ENCODE peak calls at places on chromosomes 3 and 15, in eight cellular contexts. Q, N, A, O, R, J, V and M are unnamed samples.
A peak's percentile ranks its signal among the peaks of the same experiment; 100 is the strongest.

GRCh38 chr15:51403072-51403878 is 61.8 kb downstream of the GLDN start:
- DNase-seq in V (peak; percentile 52), O (peak; percentile 19), N (no peak), J (no peak), R (no peak), Q (no peak), A (no peak), M (peak; percentile 70)

GRCh38 chr3:9808345-9809037 is 1.6 kb upstream of the TTLL3 start:
- DNase-seq in O (no peak), V (peak; percentile 64), J (no peak), N (no peak), A (peak; percentile 69), Q (no peak), R (peak; percentile 24), M (peak; percentile 63)

GRCh38 chr3:99218468-99218867 is 317.0 kb upstream of the DCBLD2 start:
- DNase-seq in J (no peak), Q (no peak), R (no peak), O (no peak), V (no peak), N (no peak), A (no peak), M (no peak)

GRCh38 chr3:139284221-139284620 is 59.6 kb upstream of the MRPS22 start:
- DNase-seq in O (no peak), J (no peak), A (no peak), R (no peak), N (no peak), V (no peak), Q (no peak), M (peak; percentile 93)

GRCh38 chr3:119817964-119818363 is 36.1 kb downstream of the NR1I2 start:
- DNase-seq in N (no peak), J (no peak), V (no peak), R (no peak), A (no peak), Q (no peak), O (no peak), M (no peak)

GRCh38 chr15:41483115-41483514 is 10.6 kb upstream of the ITPKA start:
- DNase-seq in O (no peak), Q (no peak), J (no peak), A (no peak), R (no peak), V (no peak), N (no peak), M (no peak)

GRCh38 chr3:43852066-43852465 is 161.3 kb downstream of the ABHD5 start:
- DNase-seq in O (peak; percentile 50), J (no peak), A (no peak), V (no peak), N (no peak), R (no peak), Q (no peak), M (peak; percentile 64)

GRCh38 chr3:88058322-88058592 is 548 bp downstream of the CGGBP1 start:
- DNase-seq in A (no peak), Q (no peak), V (peak; percentile 13), R (no peak), J (no peak), O (no peak), N (no peak), M (no peak)

GRCh38 chr3:121431717-121432517 is 113.9 kb downstream of the POLQ start:
- DNase-seq in O (peak; percentile 29), R (no peak), J (no peak), N (peak; percentile 16), Q (no peak), V (no peak), A (no peak), M (peak; percentile 34)

GRCh38 chr3:38563070-38563901 is 67.1 kb downstream of the EXOG start:
- DNase-seq in A (no peak), N (peak; percentile 6), R (peak; percentile 59), J (no peak), O (no peak), Q (no peak), V (no peak), M (no peak)

GRCh38 chr3:50502584-50503423 is 630 bp downstream of the CACNA2D2 start:
- DNase-seq in N (no peak), Q (no peak), R (no peak), O (no peak), V (no peak), A (no peak), J (no peak), M (no peak)
- TF ChIP-seq CTCF in N (no peak), Q (no peak), R (no peak), O (no peak), V (no peak), A (no peak), J (no peak), M (no peak)

DNA sequence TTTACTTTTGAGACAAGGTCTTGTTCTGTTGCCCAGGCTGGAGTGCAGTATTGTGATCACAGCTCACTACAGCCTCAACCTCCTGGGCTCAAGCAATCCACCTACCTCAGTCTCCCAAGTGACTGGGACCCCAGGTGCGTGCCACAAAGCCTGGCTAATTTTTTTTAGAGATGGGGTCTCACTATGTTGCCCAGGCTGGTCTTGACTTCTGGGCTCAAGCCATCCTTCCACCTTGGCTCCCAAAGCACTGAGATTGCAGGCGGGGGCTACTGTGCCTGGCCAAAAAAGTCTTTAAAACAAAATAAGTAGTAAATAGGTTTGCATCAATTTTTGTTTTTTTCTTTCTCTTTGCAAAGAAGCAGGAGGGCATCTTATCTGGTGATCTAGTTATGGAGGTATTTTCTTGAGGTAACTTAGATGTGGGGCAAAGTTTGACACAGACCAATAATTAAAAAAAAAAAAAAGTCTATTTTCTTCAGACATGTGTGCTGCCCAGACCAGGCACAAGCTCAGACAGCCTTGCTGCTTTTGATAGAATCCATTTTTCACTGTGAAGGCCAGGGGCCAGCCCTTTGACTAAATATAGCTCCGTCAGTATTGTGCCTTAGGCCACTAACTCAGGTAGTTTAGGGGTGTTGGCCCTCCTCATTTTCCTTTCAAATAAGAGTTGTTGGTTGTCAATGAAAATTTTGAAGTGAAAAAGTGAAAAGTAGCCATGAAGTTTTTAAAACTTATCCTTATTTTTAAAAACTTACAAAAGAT is 2.5 kb downstream of the ARL6IP5 start:
- DNase-seq in N (no peak), V (no peak), A (no peak), J (no peak), Q (no peak), R (no peak), O (no peak), M (no peak)
- H3K4me3 ChIP-seq in N (no peak overlapping the region), V (peak overlapping the region; percentile 62), A (no peak overlapping the region), J (peak overlapping the region; percentile 91), Q (peak overlapping the region; percentile 85), R (peak overlapping the region; percentile 88), O (peak overlapping the region; percentile 16), M (peak overlapping the region; percentile 81)

GRCh38 chr15:33608714-33609113 is 297.9 kb downstream of the RYR3 start:
- DNase-seq in A (no peak), J (no peak), N (no peak), R (no peak), V (no peak), Q (no peak), O (no peak), M (no peak)
- TF ChIP-seq CTCF in A (peak; percentile 18), J (no peak), N (no peak), R (no peak), V (peak; percentile 43), Q (peak; percentile 7), O (peak; percentile 13), M (peak; percentile 27)

DNA sequence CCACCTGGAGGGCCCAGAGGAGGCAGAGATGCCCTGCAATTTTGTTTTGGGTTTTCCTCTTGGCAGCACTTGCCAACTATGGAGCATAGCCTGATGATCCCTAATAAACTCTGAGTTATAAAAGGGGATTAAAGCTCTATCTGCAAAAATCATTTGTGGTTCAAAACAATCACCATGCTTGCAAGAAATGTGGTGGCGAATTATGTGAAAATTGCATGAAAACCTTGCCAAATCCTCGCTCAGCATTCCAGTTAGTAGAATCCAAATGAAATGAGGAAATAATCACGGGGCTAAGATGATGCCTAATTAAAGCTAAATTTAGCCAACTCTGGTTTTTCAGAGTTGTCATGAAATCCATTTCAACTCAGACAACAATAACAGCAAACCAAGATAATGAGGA is 73.0 kb upstream of the PROK2 start:
- DNase-seq in N (no peak), J (no peak), A (no peak), R (no peak), Q (no peak), O (no peak), V (no peak), M (no peak)
- H3K4me3 ChIP-seq in N (no peak overlapping the region), J (no peak overlapping the region), A (no peak overlapping the region), R (no peak overlapping the region), Q (no peak overlapping the region), O (no peak overlapping the region), V (no peak overlapping the region), M (no peak overlapping the region)